ENCODE peak calls at places on chromosomes 5 and 9, in eight cellular contexts. O is DND-41, Y is astrocyte of the spinal cord, Q is Peyer's patch, G is brain microvascular endothelial cell, N is fibroblast of lung, C is esophagus muscularis mucosa, P is AG04450. H is an unnamed sample.
A peak's percentile ranks its signal among the peaks of the same experiment; 100 is the strongest.

GRCh38 chr5:58629190-58630159 is 46.6 kb downstream of the RAB3C start:
- DNase-seq in O (no peak), Y (no peak), Q (no peak), G (no peak), N (no peak), C (no peak), P (no peak), H (no peak)

GRCh38 chr9:32590898-32591297 is 17.9 kb upstream of the NDUFB6 start:
- DNase-seq in O (no peak), Y (no peak), Q (no peak), G (no peak), N (peak; percentile 54), C (no peak), P (no peak), H (no peak)

GRCh38 chr5:93078082-93079038 is 502.7 kb downstream of the NR2F1-AS1 start:
- DNase-seq in O (no peak), Y (peak; percentile 92), Q (no peak), G (peak; percentile 98), N (peak; percentile 99), C (no peak), P (peak; percentile 43), H (peak; percentile 88)

GRCh38 chr5:15844253-15844652 is 335.3 kb downstream of the MARCHF11 start:
- DNase-seq in O (no peak), Y (no peak), Q (no peak), G (no peak), N (no peak), C (no peak), P (no peak), H (no peak)

GRCh38 chr5:55853818-55854217 is 2.7 kb downstream of the IL31RA start:
- DNase-seq in O (no peak), Y (peak; percentile 51), Q (no peak), G (no peak), N (peak; percentile 63), C (no peak), P (no peak), H (no peak)

GRCh38 chr5:175746851-175747250 is 89.0 kb downstream of the HRH2 start:
- DNase-seq in O (no peak), Y (no peak), Q (no peak), G (peak; percentile 3), N (no peak), C (no peak), P (no peak), H (no peak)

GRCh38 chr9:85703398-85703797 is 38.4 kb downstream of the AGTPBP1 start:
- DNase-seq in O (no peak), Y (no peak), Q (no peak), G (no peak), N (peak; percentile 23), C (no peak), P (no peak), H (no peak)

GRCh38 chr5:67196537-67197059 is at the start of gene CD180:
- DNase-seq in O (no peak), Y (no peak), Q (no peak), G (no peak), N (peak; percentile 36), C (no peak), P (no peak), H (no peak)

GRCh38 chr9:132797861-132798659 is 80.0 kb downstream of the AK8 start:
- DNase-seq in O (no peak), Y (no peak), Q (no peak), G (no peak), N (no peak), C (no peak), P (no peak), H (no peak)

GRCh38 chr5:128763324-128763723 is 202.0 kb upstream of the SLC27A6 start:
- DNase-seq in O (no peak), Y (no peak), Q (no peak), G (no peak), N (no peak), C (no peak), P (no peak), H (no peak)

DNA sequence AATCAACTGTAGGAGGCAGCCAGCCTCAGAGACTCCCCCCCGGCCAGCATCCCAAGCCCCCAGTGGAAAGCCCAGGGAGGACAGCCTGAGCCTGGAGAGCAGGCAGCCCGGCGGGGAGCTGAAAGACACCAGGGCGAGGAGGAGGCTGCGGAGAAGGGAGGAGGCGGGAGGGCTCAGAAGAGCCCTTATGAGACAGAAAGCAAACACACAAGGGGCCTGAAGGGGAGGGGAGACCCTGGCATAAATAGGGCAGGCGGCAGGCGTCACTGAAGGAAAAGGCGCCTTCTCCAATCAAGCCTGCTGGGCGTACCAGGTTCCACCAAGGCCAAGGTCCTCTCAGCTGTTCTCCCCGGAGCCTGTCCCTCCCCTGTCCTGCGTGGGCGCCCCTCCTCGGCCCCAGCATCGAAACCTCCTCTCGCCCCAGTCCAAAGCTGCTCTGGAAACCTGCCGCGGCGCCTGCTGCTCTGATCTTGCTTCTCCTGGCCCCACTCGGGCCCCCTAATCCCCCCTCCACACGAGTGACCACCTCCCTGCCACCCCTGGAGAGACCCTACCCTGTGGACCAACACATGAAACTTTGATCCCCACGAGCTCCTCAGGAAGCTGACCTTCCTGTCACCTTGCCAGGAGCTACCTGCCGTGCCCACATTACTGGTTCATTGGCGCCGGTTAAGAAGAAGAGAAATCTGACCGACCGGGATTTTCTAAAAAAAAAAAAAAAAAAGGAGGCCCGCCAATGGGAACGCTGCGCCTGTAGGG is 1.2 kb downstream of the SLC9A3 start:
- DNase-seq in O (no peak), Y (no peak), Q (peak; percentile 80), G (no peak), N (no peak), C (no peak), P (no peak), H (no peak)
- TF ChIP-seq CTCF in O (no peak), Y (no peak), Q (peak; percentile 5), G (no peak), N (no peak), C (no peak), P (no peak), H (no peak)

DNA sequence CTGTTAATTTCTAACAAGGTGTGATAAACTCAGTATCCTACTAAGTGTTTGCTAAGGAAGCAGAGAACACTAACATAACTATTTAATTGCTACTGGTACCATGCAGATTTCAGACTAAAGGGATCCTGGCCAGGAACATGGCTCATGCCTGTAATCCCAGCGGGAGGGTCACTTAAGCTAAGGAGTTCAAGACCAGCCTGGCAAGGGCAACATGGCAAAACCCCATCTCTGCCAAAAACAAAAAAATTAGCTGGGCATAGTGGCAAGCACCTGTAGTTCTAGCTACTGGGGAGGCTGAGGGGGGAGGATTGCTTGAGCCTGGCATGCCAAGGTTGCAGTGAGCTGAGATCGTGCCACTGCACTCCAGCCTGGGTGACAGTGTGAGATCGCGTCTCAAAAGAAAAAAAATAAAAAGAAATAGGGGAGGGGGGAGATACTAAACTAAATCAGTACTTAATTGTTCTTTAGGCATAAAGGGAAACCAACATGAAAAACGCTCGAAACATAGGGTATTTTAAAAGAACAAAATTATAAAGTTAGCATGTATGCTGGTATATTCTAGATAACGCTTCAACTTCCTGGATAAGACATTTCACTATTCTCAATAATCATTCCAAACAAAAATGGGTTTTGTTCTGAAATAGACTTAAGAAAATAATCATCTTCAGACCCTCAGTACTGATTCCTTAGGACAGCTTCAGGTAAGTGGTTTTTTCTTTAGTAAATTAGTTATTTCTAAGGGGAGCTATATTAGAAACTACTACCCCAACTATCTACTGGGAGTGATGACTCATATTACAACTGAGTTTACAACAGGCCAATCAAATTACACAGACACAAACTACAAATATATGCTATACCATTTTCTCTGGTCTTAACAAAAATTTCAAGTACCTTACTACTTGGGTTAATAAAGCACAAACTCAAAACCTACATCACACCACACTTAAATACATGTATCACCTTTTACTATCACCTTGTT is 3.5 kb downstream of the PANK3 start:
- DNase-seq in O (no peak), Y (no peak), Q (no peak), G (no peak), N (no peak), C (no peak), P (no peak), H (no peak)
- H3K4me3 ChIP-seq in O (peak overlapping the region; percentile 25), Y (no peak overlapping the region), Q (no peak overlapping the region), G (no peak overlapping the region), N (no peak overlapping the region), C (no peak overlapping the region), P (no peak overlapping the region), H (no peak overlapping the region)

GRCh38 chr9:18255158-18255629 is 218.8 kb upstream of the ADAMTSL1 start:
- DNase-seq in O (peak; percentile 64), Y (peak; percentile 90), Q (peak; percentile 77), G (peak; percentile 70), N (peak; percentile 72), C (no peak), P (peak; percentile 73), H (peak; percentile 28)
- TF ChIP-seq CTCF in O (peak; percentile 87), Y (peak; percentile 82), Q (peak; percentile 81), G (peak; percentile 92), N (peak; percentile 98), C (peak; percentile 94), P (peak; percentile 91), H (peak; percentile 81)

GRCh38 chr9:127837346-127837745 is 17.1 kb downstream of the ENG start:
- DNase-seq in O (no peak), Y (peak; percentile 25), Q (no peak), G (no peak), N (peak; percentile 29), C (no peak), P (no peak), H (no peak)

GRCh38 chr9:127835930-127836586 is 18.4 kb downstream of the ENG start:
- DNase-seq in O (no peak), Y (peak; percentile 65), Q (peak; percentile 52), G (peak; percentile 82), N (peak; percentile 78), C (no peak), P (peak; percentile 36), H (no peak)

GRCh38 chr9:127833555-127833954 is 20.9 kb downstream of the ENG start:
- DNase-seq in O (no peak), Y (no peak), Q (no peak), G (no peak), N (no peak), C (no peak), P (no peak), H (no peak)

GRCh38 chr9:127838375-127839078 is 15.9 kb downstream of the ENG start:
- DNase-seq in O (no peak), Y (peak; percentile 90), Q (no peak), G (peak; percentile 82), N (peak; percentile 95), C (peak; percentile 94), P (peak; percentile 65), H (peak; percentile 75)
- H3K4me3 ChIP-seq in O (no peak overlapping the region), Y (no peak overlapping the region), Q (no peak overlapping the region), G (peak overlapping the region; percentile 22), N (peak overlapping the region; percentile 33), C (peak overlapping the region; percentile 14), P (peak overlapping the region; percentile 20), H (no peak overlapping the region)

GRCh38 chr5:69334793-69335268 is 2.2 kb upstream of the CCDC125 start:
- DNase-seq in O (peak; percentile 58), Y (peak; percentile 81), Q (peak; percentile 89), G (peak; percentile 83), N (peak; percentile 79), C (peak; percentile 93), P (peak; percentile 46), H (peak; percentile 41)
- TF ChIP-seq CTCF in O (peak; percentile 64), Y (peak; percentile 89), Q (peak; percentile 84), G (peak; percentile 93), N (peak; percentile 78), C (peak; percentile 86), P (peak; percentile 87), H (peak; percentile 91)

GRCh38 chr5:159995841-159996240 is 13.1 kb upstream of the TTC1 start:
- DNase-seq in O (no peak), Y (no peak), Q (no peak), G (no peak), N (no peak), C (no peak), P (no peak), H (no peak)
- H3K4me3 ChIP-seq in O (no peak overlapping the region), Y (no peak overlapping the region), Q (no peak overlapping the region), G (no peak overlapping the region), N (no peak overlapping the region), C (no peak overlapping the region), P (no peak overlapping the region), H (no peak overlapping the region)